ENCODE peak calls at places on chromosomes 11 and 22, in eight cellular contexts. One of them, this sample, is unnamed.

GRCh38 chr11:122523841-122524531 is 131.5 kb upstream of the UBASH3B start:
- DNase-seq in ELF-1: peak; percentile 70
- DNase-seq in germinal center: no peak
- DNase-seq in NCI-H510A treated with DMSO at 0.1 percent for 48 hours: no peak
- DNase-seq in skeletal muscle cell: no peak
- DNase-seq in NCI-H2029 treated with DMSO at 0.1 percent for 48 hours: no peak
- DNase-seq in Caco-2: no peak
- DNase-seq in foreskin fibroblast: peak; percentile 37
- DNase-seq in this sample: no peak

GRCh38 chr11:126132319-126132718 is 69.7 kb upstream of the CDON start:
- DNase-seq in skeletal muscle cell: no peak
- DNase-seq in ELF-1: peak; percentile 62
- DNase-seq in NCI-H2029 treated with DMSO at 0.1 percent for 48 hours: peak; percentile 58
- DNase-seq in Caco-2: no peak
- DNase-seq in germinal center: no peak
- DNase-seq in NCI-H510A treated with DMSO at 0.1 percent for 48 hours: peak; percentile 29
- DNase-seq in foreskin fibroblast: no peak
- DNase-seq in this sample: peak; percentile 91

GRCh38 chr11:128407962-128408361 is 179.4 kb downstream of the ETS1 start:
- DNase-seq in skeletal muscle cell: peak; percentile 73
- DNase-seq in NCI-H510A treated with DMSO at 0.1 percent for 48 hours: no peak
- DNase-seq in Caco-2: no peak
- DNase-seq in ELF-1: no peak
- DNase-seq in foreskin fibroblast: peak; percentile 89
- DNase-seq in germinal center: no peak
- DNase-seq in NCI-H2029 treated with DMSO at 0.1 percent for 48 hours: no peak
- DNase-seq in this sample: peak; percentile 91

GRCh38 chr22:30196141-30196866 is 50.3 kb downstream of the LIF start:
- DNase-seq in ELF-1: peak; percentile 81
- DNase-seq in foreskin fibroblast: peak; percentile 99
- DNase-seq in NCI-H510A treated with DMSO at 0.1 percent for 48 hours: peak; percentile 96
- DNase-seq in skeletal muscle cell: peak; percentile 100
- DNase-seq in Caco-2: peak; percentile 84
- DNase-seq in germinal center: no peak
- DNase-seq in NCI-H2029 treated with DMSO at 0.1 percent for 48 hours: peak; percentile 97
- DNase-seq in this sample: peak; percentile 100

GRCh38 chr11:35907648-35908431 is 36.0 kb upstream of the LDLRAD3 start:
- DNase-seq in ELF-1: no peak
- DNase-seq in Caco-2: peak; percentile 5
- DNase-seq in germinal center: no peak
- DNase-seq in NCI-H2029 treated with DMSO at 0.1 percent for 48 hours: no peak
- DNase-seq in skeletal muscle cell: peak; percentile 99
- DNase-seq in foreskin fibroblast: peak; percentile 87
- DNase-seq in NCI-H510A treated with DMSO at 0.1 percent for 48 hours: no peak
- DNase-seq in this sample: no peak

GRCh38 chr22:33056108-33056507 is 2.1 kb downstream of the SYN3 start:
- DNase-seq in germinal center: no peak
- DNase-seq in NCI-H2029 treated with DMSO at 0.1 percent for 48 hours: no peak
- DNase-seq in ELF-1: no peak
- DNase-seq in Caco-2: no peak
- DNase-seq in foreskin fibroblast: no peak
- DNase-seq in skeletal muscle cell: no peak
- DNase-seq in NCI-H510A treated with DMSO at 0.1 percent for 48 hours: no peak
- DNase-seq in this sample: no peak

GRCh38 chr11:79440451-79441158 is at the start of gene TENM4:
- DNase-seq in NCI-H510A treated with DMSO at 0.1 percent for 48 hours: peak; percentile 55
- DNase-seq in Caco-2: no peak
- DNase-seq in NCI-H2029 treated with DMSO at 0.1 percent for 48 hours: no peak
- DNase-seq in skeletal muscle cell: peak; percentile 78
- DNase-seq in foreskin fibroblast: peak; percentile 94
- DNase-seq in ELF-1: peak; percentile 70
- DNase-seq in germinal center: peak; percentile 66
- DNase-seq in this sample: no peak

GRCh38 chr11:61575886-61576516 is 4.9 kb downstream of the SYT7 start:
- DNase-seq in foreskin fibroblast: no peak
- DNase-seq in ELF-1: no peak
- DNase-seq in germinal center: no peak
- DNase-seq in skeletal muscle cell: no peak
- DNase-seq in Caco-2: no peak
- DNase-seq in NCI-H510A treated with DMSO at 0.1 percent for 48 hours: no peak
- DNase-seq in NCI-H2029 treated with DMSO at 0.1 percent for 48 hours: no peak
- DNase-seq in this sample: no peak

GRCh38 chr11:117908261-117908895 is 20.8 kb downstream of the TMPRSS13 start:
- DNase-seq in Caco-2: no peak
- DNase-seq in foreskin fibroblast: no peak
- DNase-seq in ELF-1: no peak
- DNase-seq in NCI-H510A treated with DMSO at 0.1 percent for 48 hours: no peak
- DNase-seq in skeletal muscle cell: no peak
- DNase-seq in germinal center: no peak
- DNase-seq in NCI-H2029 treated with DMSO at 0.1 percent for 48 hours: no peak
- DNase-seq in this sample: no peak

GRCh38 chr22:23077627-23078461 is 7.5 kb downstream of the GNAZ start:
- DNase-seq in germinal center: no peak
- DNase-seq in Caco-2: no peak
- DNase-seq in skeletal muscle cell: no peak
- DNase-seq in NCI-H510A treated with DMSO at 0.1 percent for 48 hours: no peak
- DNase-seq in ELF-1: no peak
- DNase-seq in foreskin fibroblast: no peak
- DNase-seq in NCI-H2029 treated with DMSO at 0.1 percent for 48 hours: no peak
- DNase-seq in this sample: no peak

GRCh38 chr22:27685515-27685914 is 116.0 kb downstream of the MN1 start:
- DNase-seq in germinal center: no peak
- DNase-seq in skeletal muscle cell: no peak
- DNase-seq in NCI-H510A treated with DMSO at 0.1 percent for 48 hours: no peak
- DNase-seq in foreskin fibroblast: no peak
- DNase-seq in ELF-1: no peak
- DNase-seq in NCI-H2029 treated with DMSO at 0.1 percent for 48 hours: no peak
- DNase-seq in Caco-2: no peak
- DNase-seq in this sample: no peak